ENCODE peak calls at places on chromosome 22, in six cellular contexts. W is GM12891; D is lower leg skin; M is CD4-positive, alpha-beta memory T cell; E is stimulated activated CD8-positive, alpha-beta memory T cell treated with anti-CD3 and anti-CD28 coated beads, Interleukin-7, amount 100 ng/mL, for 1 hour; F is ELF-1. N is an unnamed sample.
A peak's percentile ranks its signal among the peaks of the same experiment; 100 is the strongest.

GRCh38 chr22:42754658-42755057 is 34.0 kb upstream of the A4GALT start:
- DNase-seq in M (no peak), W (no peak), F (no peak), E (no peak), D (no peak), N (no peak)

GRCh38 chr22:21621891-21622623 is 7.8 kb downstream of the YDJC start:
- DNase-seq in W (no peak), E (no peak), D (no peak), M (no peak), F (no peak), N (no peak)

GRCh38 chr22:25407226-25407858 is 157.1 kb upstream of the GRK3 start:
- DNase-seq in F (no peak), E (no peak), W (no peak), M (no peak), D (no peak), N (no peak)

GRCh38 chr22:44714703-44715350 is 12.8 kb downstream of the PRR5 start:
- DNase-seq in M (no peak), D (no peak), F (no peak), E (no peak), W (no peak), N (no peak)

GRCh38 chr22:32911526-32911925 is 110.0 kb downstream of the TIMP3 start:
- DNase-seq in E (no peak), D (no peak), M (no peak), W (no peak), F (no peak), N (no peak)

GRCh38 chr22:36375071-36375980 is 12.4 kb downstream of the MYH9 start:
- DNase-seq in E (no peak), M (no peak), D (no peak), W (no peak), F (peak; percentile 43), N (no peak)

GRCh38 chr22:22721681-22722309 is 77.4 kb downstream of the GGTLC2 start:
- DNase-seq in E (no peak), F (no peak), W (no peak), D (no peak), M (peak; percentile 44), N (no peak)

GRCh38 chr22:36116127-36116526 is 44.4 kb downstream of the APOL3 start:
- DNase-seq in D (no peak), F (no peak), W (no peak), M (no peak), E (no peak), N (no peak)

GRCh38 chr22:37326726-37327125 is 44.4 kb downstream of the CYTH4 start:
- DNase-seq in M (no peak), F (peak; percentile 50), W (no peak), E (no peak), D (no peak), N (no peak)

GRCh38 chr22:49621601-49622210 is 206.0 kb downstream of the BRD1 start:
- DNase-seq in M (no peak), D (no peak), W (no peak), F (no peak), E (no peak), N (peak; percentile 7)

GRCh38 chr22:43957871-43958270 is 2.6 kb downstream of the SAMM50 start:
- DNase-seq in E (no peak), W (no peak), M (no peak), F (no peak), D (no peak), N (no peak)

GRCh38 chr22:30332994-30333706 is 6.4 kb upstream of the TBC1D10A start:
- DNase-seq in M (no peak), E (no peak), D (no peak), F (no peak), W (no peak), N (no peak)

GRCh38 chr22:36873614-36874308 is 13.0 kb downstream of the NCF4 start:
- DNase-seq in F (peak; percentile 70), E (no peak), M (no peak), W (peak; percentile 51), D (no peak), N (peak; percentile 25)

GRCh38 chr22:27978875-27979274 is 59.8 kb upstream of the PITPNB start:
- DNase-seq in F (no peak), M (no peak), E (no peak), D (no peak), W (no peak), N (no peak)

GRCh38 chr22:29018293-29019189 is 43.1 kb downstream of the C22orf31 start:
- DNase-seq in F (no peak), D (no peak), M (no peak), E (no peak), W (no peak), N (no peak)

GRCh38 chr22:30970356-30970746 is 1.3 kb downstream of the TUG1 start:
- DNase-seq in E (no peak), D (no peak), F (no peak), M (no peak), W (no peak), N (no peak)

GRCh38 chr22:19042285-19043110 is 79.7 kb downstream of the DGCR2 start:
- DNase-seq in W (no peak), D (no peak), E (no peak), F (no peak), M (no peak), N (no peak)

GRCh38 chr22:24432059-24432853 is 4.9 kb downstream of the ADORA2A start:
- DNase-seq in M (no peak), F (no peak), W (no peak), D (no peak), E (no peak), N (no peak)

GRCh38 chr22:29039148-29039547 is 22.5 kb downstream of the C22orf31 start:
- DNase-seq in E (no peak), D (no peak), F (peak; percentile 85), M (no peak), W (no peak), N (no peak)

GRCh38 chr22:24412274-24412673 is 15.1 kb upstream of the ADORA2A start:
- DNase-seq in W (no peak), E (no peak), D (no peak), F (no peak), M (no peak), N (no peak)

GRCh38 chr22:43343262-43343988 is at the start of gene SCUBE1:
- DNase-seq in D (no peak), F (peak; percentile 47), W (peak; percentile 81), M (no peak), E (no peak), N (peak; percentile 79)

GRCh38 chr22:42608481-42609361 is 6.0 kb downstream of the POLDIP3 start:
- DNase-seq in M (no peak), D (no peak), E (no peak), W (no peak), F (peak; percentile 36), N (no peak)

GRCh38 chr22:30857791-30858190 is 110.8 kb downstream of the MORC2 start:
- DNase-seq in D (peak; percentile 3), M (no peak), W (no peak), F (no peak), E (no peak), N (no peak)

GRCh38 chr22:45218974-45219373 is 21.7 kb downstream of the KIAA0930 start:
- DNase-seq in W (peak; percentile 59), M (no peak), D (no peak), F (no peak), E (no peak), N (no peak)

GRCh38 chr22:41563051-41563711 is 2.4 kb downstream of the CSDC2 start:
- DNase-seq in F (peak; percentile 58), W (no peak), D (no peak), M (no peak), E (no peak), N (no peak)

GRCh38 chr22:22076937-22077703 is 94.5 kb upstream of the TOP3B start:
- DNase-seq in E (no peak), D (no peak), M (no peak), F (no peak), W (no peak), N (no peak)

GRCh38 chr22:47370448-47371262 is 608.2 kb downstream of the TBC1D22A start:
- DNase-seq in D (no peak), W (no peak), F (no peak), E (no peak), M (no peak), N (no peak)

GRCh38 chr22:29030618-29031235 is 30.9 kb downstream of the C22orf31 start:
- DNase-seq in E (no peak), F (peak; percentile 89), D (no peak), W (no peak), M (no peak), N (peak; percentile 71)

GRCh38 chr22:50162391-50162956 is 8.1 kb upstream of the PANX2 start:
- DNase-seq in W (no peak), F (no peak), E (no peak), D (no peak), M (no peak), N (no peak)

GRCh38 chr22:38347944-38348750 is 30.9 kb upstream of the CSNK1E start:
- DNase-seq in M (no peak), W (no peak), F (no peak), E (no peak), D (no peak), N (no peak)

GRCh38 chr22:27517361-27517760 is 284.2 kb downstream of the MN1 start:
- DNase-seq in F (no peak), E (no peak), W (no peak), M (no peak), D (no peak), N (no peak)

N was measured in WTC11.